ENCODE peak calls at places on chromosomes 5 and 9, in nine cellular contexts. R is NCI-H2171 treated with DMSO at 0.1 percent for 48 hours; F is SHP77; J is activated CD4-positive, CD25-positive, alpha-beta regulatory T cell treated with anti-CD3 and anti-CD28 coated beads, Interleukin-2, amount 50 U/mL, for 72 hours; E is astrocyte of the spinal cord; V is mesenchymal stem cell; D is NCI-H1417; A is foreskin fibroblast; H is cardiac muscle cell. G is an unnamed sample.

GRCh38 chr9:35519697-35520403 is 29.9 kb downstream of the RUSC2 start:
- DNase-seq in R (no peak), F (no peak), J (no peak), E (no peak), V (no peak), D (no peak), A (no peak), H (no peak), G (no peak)

GRCh38 chr5:1118231-1118698 is 6.4 kb upstream of the SLC12A7 start:
- DNase-seq in R (peak; percentile 92), F (peak; percentile 62), J (no peak), E (no peak), V (peak; percentile 42), D (peak; percentile 88), A (peak; percentile 24), H (no peak), G (peak; percentile 68)

GRCh38 chr5:151132959-151133358 is 24.6 kb downstream of the ANXA6 start:
- DNase-seq in R (no peak), F (no peak), J (no peak), E (no peak), V (no peak), D (peak; percentile 91), A (no peak), H (no peak), G (peak; percentile 37)

GRCh38 chr5:91266184-91266705 is 116.9 kb downstream of the ARRDC3 start:
- DNase-seq in R (no peak), F (no peak), J (no peak), E (peak; percentile 76), V (peak; percentile 73), D (no peak), A (peak; percentile 53), H (no peak), G (no peak)

GRCh38 chr9:17936365-17936764 is 357.5 kb downstream of the SH3GL2 start:
- DNase-seq in R (no peak), F (no peak), J (no peak), E (no peak), V (no peak), D (no peak), A (no peak), H (no peak), G (no peak)

GRCh38 chr9:90188656-90189055 is 454.0 kb downstream of the DIRAS2 start:
- DNase-seq in R (no peak), F (no peak), J (no peak), E (no peak), V (no peak), D (no peak), A (no peak), H (no peak), G (no peak)

GRCh38 chr9:124217839-124218437 is 39.8 kb upstream of the NEK6 start:
- DNase-seq in R (no peak), F (no peak), J (no peak), E (no peak), V (no peak), D (no peak), A (no peak), H (no peak), G (no peak)

GRCh38 chr5:1523793-1524480 is at the start of gene LPCAT1:
- DNase-seq in R (peak; percentile 73), F (peak; percentile 32), J (peak; percentile 85), E (peak; percentile 61), V (peak; percentile 72), D (peak; percentile 74), A (peak; percentile 89), H (peak; percentile 89), G (peak; percentile 59)

GRCh38 chr9:109012009-109012875 is 1.1 kb downstream of the CTNNAL1 start:
- DNase-seq in R (peak; percentile 43), F (peak; percentile 10), J (peak; percentile 38), E (peak; percentile 96), V (peak; percentile 95), D (peak; percentile 1), A (peak; percentile 97), H (peak; percentile 45), G (no peak)

GRCh38 chr5:151195622-151196021 is 28.3 kb downstream of the CCDC69 start:
- DNase-seq in R (no peak), F (no peak), J (peak; percentile 8), E (no peak), V (no peak), D (no peak), A (peak; percentile 21), H (no peak), G (no peak)

GRCh38 chr5:122673343-122673742 is 101.5 kb upstream of the SNX2 start:
- DNase-seq in R (no peak), F (no peak), J (no peak), E (peak; percentile 37), V (no peak), D (no peak), A (peak; percentile 59), H (no peak), G (no peak)

GRCh38 chr9:2241461-2241874 is 226.3 kb downstream of the SMARCA2 start:
- DNase-seq in R (no peak), F (no peak), J (no peak), E (peak; percentile 95), V (peak; percentile 91), D (peak; percentile 66), A (peak; percentile 80), H (no peak), G (no peak)

GRCh38 chr9:121196389-121196788 is 5.3 kb downstream of the RAB14 start:
- DNase-seq in R (no peak), F (no peak), J (no peak), E (no peak), V (no peak), D (no peak), A (no peak), H (no peak), G (no peak)

GRCh38 chr5:41707853-41708603 is 162.2 kb downstream of the OXCT1 start:
- DNase-seq in R (peak; percentile 61), F (peak; percentile 74), J (no peak), E (peak; percentile 71), V (peak; percentile 52), D (peak; percentile 6), A (peak; percentile 69), H (peak; percentile 17), G (peak; percentile 2)

GRCh38 chr5:136004436-136004835 is 24.4 kb upstream of the TGFBI start:
- DNase-seq in R (no peak), F (no peak), J (no peak), E (peak; percentile 75), V (peak; percentile 98), D (no peak), A (peak; percentile 74), H (no peak), G (no peak)

GRCh38 chr9:127628644-127629467 is 16.8 kb downstream of the STXBP1 start:
- DNase-seq in R (no peak), F (no peak), J (no peak), E (no peak), V (no peak), D (no peak), A (no peak), H (no peak), G (no peak)

GRCh38 chr5:35125746-35126145 is 78.0 kb upstream of the AGXT2 start:
- DNase-seq in R (no peak), F (no peak), J (no peak), E (no peak), V (no peak), D (no peak), A (no peak), H (no peak), G (no peak)

GRCh38 chr9:13491493-13492424 is 212.3 kb upstream of the MPDZ start:
- DNase-seq in R (no peak), F (no peak), J (no peak), E (no peak), V (no peak), D (peak; percentile 81), A (no peak), H (peak; percentile 5), G (no peak)

GRCh38 chr5:76402251-76402879 is 720 bp upstream of the IQGAP2 start:
- DNase-seq in R (no peak), F (no peak), J (peak; percentile 59), E (peak; percentile 13), V (no peak), D (no peak), A (peak; percentile 3), H (peak; percentile 47), G (no peak)

GRCh38 chr5:159051431-159052281 is 48.1 kb downstream of the EBF1 start:
- DNase-seq in R (no peak), F (no peak), J (no peak), E (no peak), V (peak; percentile 61), D (peak; percentile 25), A (peak; percentile 61), H (peak; percentile 76), G (no peak)

GRCh38 chr5:143244990-143245389 is 158.5 kb downstream of the NR3C1 start:
- DNase-seq in R (no peak), F (no peak), J (no peak), E (peak; percentile 48), V (peak; percentile 74), D (no peak), A (no peak), H (no peak), G (no peak)